ENCODE peak calls at places on chromosome 15, in six cellular contexts. T is PC-9, O is K562, I is keratinocyte, U is GM23248, R is fibroblast of lung. H is an unnamed sample. For H3K4me1, the result is how much of the 10 kb centered on the place peaks cover.

GRCh38 chr15:43920815-43921214 is 94.0 kb downstream of the WDR76 start:
- DNase-seq in T (no peak), O (no peak), I (no peak), U (no peak), R (peak), H (peak)

GRCh38 chr15:90818251-90819210 is 49.9 kb upstream of the FURIN start:
- DNase-seq in T (no peak), O (peak), I (no peak), U (no peak), R (no peak), H (no peak)

GRCh38 chr15:85035980-85036379 is 54.3 kb downstream of the PDE8A start:
- DNase-seq in T (no peak), O (no peak), I (no peak), U (no peak), R (no peak), H (no peak)

GRCh38 chr15:98845138-98845884 is 162.3 kb downstream of the PGPEP1L start:
- DNase-seq in T (no peak), O (no peak), I (no peak), U (no peak), R (no peak), H (no peak)

GRCh38 chr15:78083687-78084358 is 6.3 kb upstream of the TBC1D2B start:
- DNase-seq in T (no peak), O (no peak), I (no peak), U (no peak), R (no peak), H (no peak)

GRCh38 chr15:29451201-29451781 is 181.7 kb upstream of the NSMCE3 start:
- DNase-seq in T (no peak), O (no peak), I (no peak), U (no peak), R (no peak), H (no peak)

GRCh38 chr15:89167267-89168176 is 53.9 kb downstream of the RLBP1 start:
- DNase-seq in T (peak), O (peak), I (peak), U (peak), R (peak), H (peak)

GRCh38 chr15:69730281-69731235 is 277.9 kb downstream of the RPLP1 start:
- DNase-seq in T (peak), O (no peak), I (no peak), U (no peak), R (no peak), H (no peak)

GRCh38 chr15:87144775-87145174 is 1065.1 kb downstream of the AGBL1 start:
- DNase-seq in T (no peak), O (no peak), I (no peak), U (no peak), R (peak), H (peak)

GRCh38 chr15:72168131-72168825 is 29.3 kb downstream of the GRAMD2A start:
- DNase-seq in T (peak), O (peak), I (no peak), U (no peak), R (peak), H (peak)

GRCh38 chr15:88802991-88803240 is 320 bp upstream of the ACAN start:
- DNase-seq in T (no peak), O (no peak), I (no peak), U (peak), R (no peak), H (no peak)

GRCh38 chr15:35753486-35753885 is 207.5 kb upstream of the DPH6 start:
- DNase-seq in T (no peak), O (no peak), I (no peak), U (peak), R (peak), H (peak)

GRCh38 chr15:40285151-40285898 is 2.5 kb upstream of the ANKRD63 start:
- DNase-seq in T (no peak), O (no peak), I (no peak), U (peak), R (no peak), H (no peak)

GRCh38 chr15:92901053-92901761 is 1.1 kb downstream of the CHD2 start:
- DNase-seq in T (no peak), O (no peak), I (no peak), U (peak), R (peak), H (no peak)

GRCh38 chr15:23564798-23565394 is 578 bp upstream of the MKRN3 start:
- DNase-seq in T (no peak), O (peak), I (no peak), U (no peak), R (no peak), H (peak)

GRCh38 chr15:59594493-59594942 is 17.1 kb upstream of the GCNT3 start:
- DNase-seq in T (peak), O (no peak), I (no peak), U (peak), R (peak), H (peak)

GRCh38 chr15:38263996-38264395 is 11.4 kb downstream of the SPRED1 start:
- DNase-seq in T (no peak), O (no peak), I (no peak), U (peak), R (peak), H (peak)
- H3K4me1 ChIP-seq in T (under half), O (under half), I (under half), U (half or more), R (under half), H (under half)

GRCh38 chr15:68431037-68431791 is 749 bp downstream of the ITGA11 start:
- DNase-seq in T (no peak), O (no peak), I (no peak), U (peak), R (no peak), H (no peak)
- TF ChIP-seq EZH2 in T (no peak), O (no peak), I (no peak), U (no peak), R (peak), H (no peak)

DNA sequence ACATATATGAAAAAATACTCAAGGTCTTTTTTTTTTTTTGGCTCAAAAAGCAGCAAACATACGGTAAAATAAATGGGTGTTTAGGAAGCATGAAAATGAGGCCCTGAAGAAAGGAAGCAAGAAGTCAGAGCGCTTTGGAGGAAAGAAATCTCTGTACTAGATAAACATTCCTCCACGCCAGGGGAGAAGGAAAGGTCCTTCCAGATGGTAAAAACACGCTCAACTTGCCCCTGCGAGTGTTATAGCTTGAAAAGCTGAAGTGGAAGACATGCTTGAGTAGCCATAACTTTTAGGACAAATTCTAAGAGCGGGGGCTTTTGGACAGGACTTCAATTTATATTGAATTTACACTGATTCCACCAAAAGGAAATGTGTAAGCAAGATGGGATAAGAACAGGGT is 52.9 kb downstream of the FEM1B start:
- DNase-seq in T (no peak), O (no peak), I (no peak), U (no peak), R (no peak), H (no peak)
- H3K4me1 ChIP-seq in T (under half), O (under half), I (under half), U (under half), R (under half), H (under half)

DNA sequence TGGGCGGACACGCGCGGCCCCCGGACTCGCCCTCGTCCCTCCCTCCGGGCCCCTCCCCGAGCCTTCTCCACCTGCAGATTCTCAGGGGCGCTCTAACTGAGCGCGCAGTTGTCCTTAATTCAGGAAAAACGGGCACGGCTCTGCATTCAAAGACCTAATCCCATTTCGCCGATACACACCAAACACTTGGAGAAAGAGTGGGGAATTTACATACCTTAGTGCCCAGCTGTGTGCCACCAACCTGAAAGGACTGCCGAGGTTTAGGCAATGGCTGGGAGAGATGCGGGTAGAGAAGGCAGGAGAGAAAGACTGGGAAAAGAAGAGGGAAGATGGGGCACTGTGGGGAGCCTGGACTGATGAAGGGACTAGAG is 21.8 kb downstream of the IGDCC3 start:
- DNase-seq in T (no peak), O (no peak), I (no peak), U (no peak), R (no peak), H (no peak)
- TF ChIP-seq EZH2 in T (no peak), O (no peak), I (peak), U (peak), R (peak), H (peak)

GRCh38 chr15:83065431-83065830 is 1.6 kb downstream of the BTBD1 start:
- DNase-seq in T (no peak), O (no peak), I (no peak), U (peak), R (no peak), H (no peak)
- H3K4me1 ChIP-seq in T (under half), O (under half), I (under half), U (under half), R (under half), H (under half)

DNA sequence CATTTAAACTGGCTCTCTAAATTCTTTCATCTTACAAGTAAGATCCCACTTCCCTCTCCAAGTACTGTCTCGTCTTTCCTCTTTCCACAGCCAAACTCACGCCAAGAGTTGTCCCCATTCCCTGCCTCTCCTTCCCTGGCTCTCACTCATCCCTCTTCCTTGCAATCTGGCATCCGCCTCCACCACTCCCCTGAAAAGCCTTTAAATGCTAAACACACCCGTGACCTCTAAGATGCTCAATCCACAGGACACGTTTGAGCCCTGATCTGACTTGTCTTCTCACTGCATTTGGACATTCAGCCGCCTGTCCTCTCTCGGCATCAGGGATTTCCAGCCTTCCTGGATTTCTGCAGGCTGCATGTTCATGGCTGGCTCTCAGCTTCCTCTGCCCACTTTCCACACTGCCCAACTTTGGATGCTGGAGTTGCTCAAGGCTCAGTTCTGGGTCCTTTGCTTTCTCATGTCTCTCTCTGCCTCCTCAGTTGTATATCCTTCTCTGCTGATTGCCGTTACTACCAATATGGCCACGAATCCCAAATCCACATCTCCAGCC is 7.7 kb upstream of the INSYN1 start:
- DNase-seq in T (no peak), O (no peak), I (no peak), U (no peak), R (no peak), H (no peak)
- TF ChIP-seq EZH2 in T (no peak), O (no peak), I (no peak), U (no peak), R (no peak), H (no peak)

GRCh38 chr15:73900129-73900712 is 26.0 kb upstream of the LOXL1 start:
- DNase-seq in T (no peak), O (no peak), I (no peak), U (peak), R (no peak), H (peak)
- H3K4me1 ChIP-seq in T (under half), O (under half), I (under half), U (under half), R (under half), H (under half)

DNA sequence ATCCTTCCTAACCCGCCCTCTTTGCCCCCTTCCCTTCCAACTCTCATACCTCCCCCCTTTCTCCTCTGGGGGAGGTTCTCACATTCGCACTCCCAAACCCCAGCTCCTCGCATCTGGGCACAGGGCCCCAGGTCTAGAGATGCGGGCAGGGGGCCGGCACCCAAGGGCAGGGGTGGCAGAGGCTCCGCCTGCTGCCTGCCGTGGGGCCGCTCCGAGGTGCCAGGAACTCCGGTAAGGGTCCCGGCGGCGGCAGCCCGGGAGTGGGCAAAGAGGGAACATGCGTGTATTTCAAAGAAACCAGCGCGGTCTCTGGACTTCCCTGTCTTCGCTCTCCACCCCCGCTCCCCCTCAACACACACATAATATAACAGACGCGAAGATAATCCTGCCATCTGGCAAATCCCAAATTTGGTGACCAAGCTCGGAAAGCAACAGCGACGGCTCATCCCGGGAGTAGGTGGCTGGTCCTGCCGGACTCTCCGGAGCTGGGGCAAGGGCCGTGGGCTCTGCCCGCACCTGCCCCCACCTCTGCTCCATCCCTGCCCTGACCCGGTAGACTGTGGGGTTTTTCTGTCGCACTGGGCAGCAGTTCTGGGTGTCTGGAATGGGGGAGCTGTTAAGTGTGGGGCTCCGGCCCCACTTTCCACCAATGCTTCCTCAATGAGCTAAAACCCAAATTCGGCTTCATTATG is 31.0 kb downstream of the NR2F2 start:
- DNase-seq in T (no peak), O (no peak), I (no peak), U (no peak), R (no peak), H (no peak)
- TF ChIP-seq EZH2 in T (no peak), O (no peak), I (peak), U (no peak), R (no peak), H (peak)

DNA sequence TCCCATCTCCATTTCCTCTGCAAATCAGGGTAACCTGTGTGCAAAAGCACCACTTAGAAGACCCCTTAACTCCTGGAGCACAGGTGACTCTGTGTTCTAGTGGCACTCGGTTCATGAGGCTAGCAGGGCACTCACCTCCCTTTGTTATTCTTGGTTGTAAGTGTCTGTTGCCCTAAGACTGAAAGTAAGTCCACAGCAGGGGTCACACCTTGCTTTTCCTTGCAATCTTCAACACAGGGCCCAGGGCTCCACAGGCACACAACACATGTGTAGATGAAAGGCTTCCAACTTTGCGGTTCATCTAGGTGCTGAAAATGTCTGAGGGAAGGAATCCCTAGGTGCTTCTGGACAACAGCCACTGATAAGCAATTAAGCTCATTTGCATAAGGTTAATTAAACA is 2.9 kb downstream of the RNU6-1 start:
- DNase-seq in T (no peak), O (no peak), I (no peak), U (no peak), R (no peak), H (no peak)
- H3K4me1 ChIP-seq in T (under half), O (under half), I (under half), U (under half), R (under half), H (under half)